ENCODE peak calls at places on chromosome 21, in nine cellular contexts. R is type B pancreatic cell; V is NCI-H1092 treated with DMSO at 0.1 percent for 48 hours; Q is activated naive CD4-positive, alpha-beta T cell; B is stimulated activated CD4-positive, alpha-beta T cell treated with anti-CD3 and anti-CD28 coated beads, Interleukin-12 subunit alpha, Interleukin-12 subunit beta, amount 100 ng/mL, for 24 hours; J is pons; L is EL; T is lower lobe of right lung; X is glutamatergic neuron. N is an unnamed sample.

GRCh38 chr21:28436286-28436932 is 556.3 kb downstream of the LTN1 start:
- DNase-seq in R (no peak), V (no peak), Q (no peak), B (no peak), J (no peak), L (peak; percentile 68), T (no peak), X (no peak), N (no peak)

GRCh38 chr21:25375675-25376074 is 231.6 kb downstream of the MRPL39 start:
- DNase-seq in R (no peak), V (no peak), Q (no peak), B (no peak), J (no peak), L (peak; percentile 76), T (no peak), X (no peak), N (no peak)

GRCh38 chr21:17931080-17931479 is 111.9 kb upstream of the C21orf91 start:
- DNase-seq in R (no peak), V (no peak), Q (no peak), B (no peak), J (no peak), L (no peak), T (no peak), X (no peak), N (no peak)

GRCh38 chr21:39047046-39047445 is 136.2 kb downstream of the PSMG1 start:
- DNase-seq in R (peak; percentile 34), V (no peak), Q (no peak), B (no peak), J (no peak), L (no peak), T (no peak), X (no peak), N (no peak)

GRCh38 chr21:38286739-38287426 is 30.1 kb downstream of the KCNJ15 start:
- DNase-seq in R (no peak), V (no peak), Q (no peak), B (no peak), J (no peak), L (no peak), T (no peak), X (no peak), N (no peak)

GRCh38 chr21:40847956-40848355 is 998 bp upstream of the DSCAM start:
- DNase-seq in R (no peak), V (peak; percentile 77), Q (no peak), B (no peak), J (no peak), L (no peak), T (no peak), X (peak; percentile 31), N (no peak)

GRCh38 chr21:38041493-38041892 is 125.2 kb upstream of the KCNJ6 start:
- DNase-seq in R (no peak), V (no peak), Q (no peak), B (no peak), J (no peak), L (no peak), T (no peak), X (no peak), N (no peak)

GRCh38 chr21:25871566-25871965 is 136.8 kb downstream of the GABPA start:
- DNase-seq in R (no peak), V (no peak), Q (no peak), B (no peak), J (no peak), L (no peak), T (no peak), X (no peak), N (no peak)

GRCh38 chr21:32900814-32901213 is 124.9 kb upstream of the OLIG2 start:
- DNase-seq in R (no peak), V (no peak), Q (no peak), B (no peak), J (no peak), L (no peak), T (no peak), X (no peak), N (no peak)

GRCh38 chr21:32494946-32495703 is 82.6 kb downstream of the EVA1C start:
- DNase-seq in R (no peak), V (no peak), Q (no peak), B (no peak), J (no peak), L (peak; percentile 81), T (no peak), X (no peak), N (no peak)

N was measured in NCI-H2081.